ENCODE peak calls at places on chromosomes 2 and 18, in six cellular contexts. E is colonic mucosa, Z is dorsolateral prefrontal cortex, U is HCT116, V is fibroblast of the aortic adventitia, L is right cardiac atrium. W is an unnamed sample.

GRCh38 chr2:150888337-150888736 is 373.3 kb downstream of the RBM43 start:
- DNase-seq in V (peak; percentile 81), E (no peak), Z (no peak), L (no peak), U (no peak), W (no peak)

GRCh38 chr18:63025251-63025710 is 294.3 kb downstream of the BCL2 start:
- DNase-seq in V (no peak), Z (no peak), L (no peak), U (no peak), E (peak; percentile 39), W (no peak)

GRCh38 chr2:37561615-37562569 is 109.5 kb downstream of the CDC42EP3 start:
- DNase-seq in V (peak; percentile 82), Z (no peak), U (peak; percentile 93), L (no peak), E (no peak), W (no peak)

GRCh38 chr18:74633652-74634352 is 36.1 kb downstream of the ZNF407 start:
- DNase-seq in Z (no peak), L (no peak), V (no peak), E (no peak), U (no peak), W (no peak)

GRCh38 chr18:8212893-8213805 is 396.1 kb upstream of the RAB12 start:
- DNase-seq in E (no peak), Z (no peak), V (peak; percentile 79), U (no peak), L (no peak), W (no peak)

GRCh38 chr18:56245856-56246575 is 392.4 kb downstream of the TXNL1 start:
- DNase-seq in U (no peak), L (no peak), V (peak; percentile 59), Z (no peak), E (no peak), W (no peak)

GRCh38 chr2:36499128-36499820 is 98.7 kb downstream of the FEZ2 start:
- DNase-seq in Z (no peak), E (no peak), U (no peak), V (no peak), L (no peak), W (no peak)

GRCh38 chr18:28560339-28560738 is 383.4 kb upstream of the CDH2 start:
- DNase-seq in L (no peak), Z (no peak), E (no peak), U (no peak), V (no peak), W (no peak)

GRCh38 chr18:37107748-37108522 is 279.0 kb downstream of the KIAA1328 start:
- DNase-seq in E (no peak), U (no peak), V (no peak), Z (no peak), L (no peak), W (no peak)

GRCh38 chr2:74573747-74574562 is 19.4 kb downstream of the DOK1 start:
- DNase-seq in V (no peak), U (no peak), L (no peak), Z (no peak), E (no peak), W (no peak)

GRCh38 chr2:186459009-186459408 is 27.1 kb upstream of the ZC3H15 start:
- DNase-seq in V (peak; percentile 44), E (no peak), Z (no peak), L (no peak), U (peak; percentile 15), W (no peak)

GRCh38 chr2:98240796-98241398 is 105.4 kb upstream of the CNGA3 start:
- DNase-seq in Z (no peak), U (no peak), V (no peak), L (no peak), E (no peak), W (no peak)

GRCh38 chr2:230669386-230669935 is 43.2 kb upstream of the CAB39 start:
- DNase-seq in U (no peak), E (no peak), Z (no peak), L (no peak), V (no peak), W (no peak)
- H3K4me3 ChIP-seq in U (no peak overlapping the region), E (no peak overlapping the region), Z (no peak overlapping the region), L (no peak overlapping the region), V (no peak overlapping the region), W (no peak overlapping the region)

GRCh38 chr2:222862915-222863544 is 2.2 kb downstream of the ACSL3 start:
- DNase-seq in E (no peak), Z (no peak), U (no peak), V (peak; percentile 27), L (no peak), W (no peak)
- H3K4me3 ChIP-seq in E (no peak overlapping the region), Z (peak overlapping the region; percentile 92), U (peak overlapping the region; percentile 86), V (peak overlapping the region; percentile 91), L (no peak overlapping the region), W (peak overlapping the region; percentile 79)

GRCh38 chr2:56018202-56018601 is 94.6 kb upstream of the EFEMP1 start:
- DNase-seq in Z (no peak), V (no peak), U (no peak), L (no peak), E (no peak), W (no peak)
- H3K4me3 ChIP-seq in Z (no peak overlapping the region), V (no peak overlapping the region), U (no peak overlapping the region), L (no peak overlapping the region), E (no peak overlapping the region), W (no peak overlapping the region)

GRCh38 chr18:31683968-31684278 is 458 bp downstream of the B4GALT6 start:
- DNase-seq in U (no peak), Z (no peak), V (no peak), L (no peak), E (no peak), W (no peak)
- H3K4me3 ChIP-seq in U (peak overlapping the region; percentile 70), Z (peak overlapping the region; percentile 69), V (peak overlapping the region; percentile 72), L (peak overlapping the region; percentile 90), E (peak overlapping the region; percentile 61), W (peak overlapping the region; percentile 59)

GRCh38 chr2:178111743-178112142 is 494 bp upstream of the RBM45 start:
- DNase-seq in E (no peak), Z (no peak), L (no peak), U (no peak), V (no peak), W (no peak)
- H3K4me3 ChIP-seq in E (no peak overlapping the region), Z (peak overlapping the region; percentile 71), L (no peak overlapping the region), U (peak overlapping the region; percentile 97), V (peak overlapping the region; percentile 96), W (peak overlapping the region; percentile 82)

DNA sequence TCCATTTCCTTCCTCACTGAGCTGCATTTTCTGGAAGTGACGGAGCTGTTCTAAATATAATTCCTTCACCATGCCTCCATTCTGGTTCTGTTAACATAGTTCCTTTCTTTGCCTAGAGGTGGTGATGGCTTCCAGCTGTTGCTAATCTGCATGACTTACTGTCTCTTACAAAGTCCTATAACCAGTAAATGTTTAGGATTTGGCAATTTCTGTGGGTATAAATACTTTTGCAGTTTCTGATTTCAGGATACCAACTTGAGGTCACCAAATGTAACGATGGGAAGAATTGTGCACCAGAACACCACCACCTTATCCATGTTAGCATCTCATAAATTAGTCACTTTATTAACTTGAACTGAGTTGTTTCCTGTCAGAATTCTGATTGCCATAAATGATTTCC is 101.8 kb upstream of the FN1 start:
- DNase-seq in L (no peak), E (no peak), U (no peak), V (peak; percentile 74), Z (no peak), W (no peak)
- H3K4me3 ChIP-seq in L (no peak overlapping the region), E (no peak overlapping the region), U (no peak overlapping the region), V (no peak overlapping the region), Z (no peak overlapping the region), W (no peak overlapping the region)

DNA sequence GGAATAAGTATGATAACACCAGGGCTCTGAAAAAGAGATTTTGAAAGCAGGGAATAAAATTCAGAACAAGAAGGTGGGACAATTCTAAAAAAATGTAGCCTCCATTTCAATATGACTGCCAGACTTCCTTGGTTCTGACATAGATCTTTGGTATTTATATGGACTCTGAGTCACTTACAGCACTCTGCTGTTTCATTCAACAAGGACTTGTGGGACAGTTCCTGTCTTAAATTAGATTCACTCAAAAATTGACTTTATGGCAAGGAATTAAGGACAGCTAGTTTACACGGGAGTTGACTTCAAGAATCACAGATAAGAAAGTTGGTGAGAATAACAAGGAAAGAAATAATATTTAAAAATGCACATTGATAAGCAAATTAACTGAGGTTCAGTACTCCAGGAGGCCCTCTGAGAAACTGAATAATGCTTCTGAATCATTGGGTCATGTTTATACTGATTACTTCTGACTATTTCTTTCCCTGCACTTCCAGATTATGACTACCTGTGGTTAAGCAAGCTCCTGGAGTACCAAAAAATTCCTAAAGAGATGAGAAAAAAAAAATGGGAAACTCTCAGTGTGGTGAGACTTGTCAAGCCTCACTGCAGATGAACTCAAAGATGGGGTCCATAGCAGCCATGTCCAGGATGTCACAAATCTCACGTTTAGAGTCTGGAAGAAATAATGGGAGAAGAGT is 828.3 kb upstream of the PIK3C3 start:
- DNase-seq in L (no peak), E (no peak), Z (no peak), V (peak; percentile 8), U (no peak), W (no peak)
- H3K4me3 ChIP-seq in L (no peak overlapping the region), E (no peak overlapping the region), Z (no peak overlapping the region), V (no peak overlapping the region), U (no peak overlapping the region), W (no peak overlapping the region)

GRCh38 chr2:68932392-68932791 is 20.3 kb downstream of the GKN2 start:
- DNase-seq in U (no peak), Z (no peak), E (no peak), V (no peak), L (no peak), W (no peak)
- H3K4me3 ChIP-seq in U (no peak overlapping the region), Z (no peak overlapping the region), E (no peak overlapping the region), V (no peak overlapping the region), L (no peak overlapping the region), W (no peak overlapping the region)

GRCh38 chr2:219434468-219434717 is 250 bp upstream of the SPEG start:
- DNase-seq in V (no peak), Z (no peak), L (no peak), E (no peak), U (no peak), W (no peak)
- H3K4me3 ChIP-seq in V (no peak overlapping the region), Z (no peak overlapping the region), L (no peak overlapping the region), E (no peak overlapping the region), U (no peak overlapping the region), W (no peak overlapping the region)

GRCh38 chr18:9711361-9712129 is 3.4 kb downstream of the RAB31 start:
- DNase-seq in L (no peak), Z (no peak), V (no peak), E (no peak), U (no peak), W (no peak)
- H3K4me3 ChIP-seq in L (no peak overlapping the region), Z (no peak overlapping the region), V (no peak overlapping the region), E (no peak overlapping the region), U (no peak overlapping the region), W (peak overlapping the region; percentile 86)

W was measured in upper lobe of right lung.